ENCODE peak calls at places on chromosomes 1 and 21, in five cellular contexts. D is GM10248, T is ovary, K is fibroblast of mammary gland, F is endothelial cell. V is an unnamed sample.

GRCh38 chr1:178262101-178262500 is 168.2 kb downstream of the RASAL2 start:
- DNase-seq in K (peak), T (no peak), D (no peak), F (no peak), V (no peak)

GRCh38 chr1:168135982-168136708 is 585 bp downstream of the GPR161 start:
- DNase-seq in D (no peak), T (peak), K (peak), F (peak), V (peak)

GRCh38 chr1:207579436-207579799 is 65.5 kb upstream of the CR1L start:
- DNase-seq in K (peak), F (peak), D (peak), T (no peak), V (peak)

GRCh38 chr1:98794196-98794886 is 132.8 kb downstream of the SNX7 start:
- DNase-seq in D (peak), F (peak), T (no peak), K (peak), V (peak)

GRCh38 chr1:116306102-116306501 is 66.9 kb upstream of the ATP1A1 start:
- DNase-seq in F (no peak), K (no peak), D (no peak), T (no peak), V (no peak)

GRCh38 chr1:70134148-70134547 is 71.2 kb downstream of the LRRC40 start:
- DNase-seq in T (no peak), D (no peak), K (no peak), F (no peak), V (no peak)

GRCh38 chr1:11749203-11749689 is 12.7 kb upstream of the C1orf167 start:
- DNase-seq in K (peak), D (peak), T (no peak), F (peak), V (peak)

GRCh38 chr21:42381347-42381984 is 14.4 kb downstream of the TMPRSS3 start:
- DNase-seq in T (no peak), F (peak), K (peak), D (no peak), V (peak)

GRCh38 chr1:14912831-14913230 is 240.7 kb upstream of the TMEM51 start:
- DNase-seq in D (no peak), K (no peak), T (no peak), F (no peak), V (no peak)

GRCh38 chr1:228944991-228945390 is 209.7 kb downstream of the RHOU start:
- DNase-seq in F (no peak), K (peak), T (no peak), D (no peak), V (no peak)

DNA sequence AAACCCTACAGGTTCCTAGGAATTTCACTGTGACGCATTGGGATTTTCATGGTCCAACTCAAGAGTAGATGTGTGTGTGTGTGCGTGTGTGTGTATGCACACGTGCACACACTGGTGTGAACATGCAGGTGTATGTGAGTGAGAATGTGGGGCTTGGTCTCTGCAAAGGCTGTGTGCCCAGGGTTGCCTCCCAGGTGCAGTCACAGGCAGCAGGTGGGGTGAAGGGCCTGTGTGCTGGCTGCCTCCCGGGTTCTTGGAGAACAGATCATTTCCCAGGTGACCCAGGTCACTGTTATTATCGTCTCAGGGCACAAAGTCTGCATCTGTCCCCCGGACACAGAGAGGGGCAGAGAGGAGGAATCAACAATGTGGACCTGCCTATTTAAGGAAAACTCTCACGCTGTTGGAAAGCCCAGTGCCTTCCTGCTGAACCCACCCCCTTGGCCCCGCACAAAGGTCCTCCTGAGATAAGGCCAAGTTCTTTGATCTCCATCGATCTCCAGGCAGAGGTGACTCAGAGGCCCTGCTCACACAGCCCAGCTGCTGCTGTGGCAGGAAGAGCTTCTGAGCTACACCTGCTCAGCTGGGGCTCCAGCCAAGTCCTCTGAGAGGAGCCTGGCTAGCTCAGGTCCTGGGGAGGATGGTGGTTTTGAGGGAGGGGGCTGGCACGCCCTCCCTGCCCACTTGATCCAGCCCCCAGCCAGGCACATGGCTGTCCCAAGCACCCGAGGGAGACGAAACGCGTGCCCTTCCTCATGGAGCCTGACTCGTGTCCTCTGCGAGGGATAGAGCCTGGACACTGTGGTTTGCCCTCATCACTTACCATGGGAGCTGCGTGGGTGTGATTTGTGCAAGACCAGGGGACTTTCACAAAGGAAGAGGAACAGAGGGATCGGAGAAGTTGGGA is 134.0 kb upstream of the ARHGEF16 start:
- DNase-seq in D (no peak), F (no peak), T (no peak), K (peak), V (no peak)
- TF ChIP-seq CTCF in D (no peak), F (peak), T (no peak), K (no peak), V (no peak)

GRCh38 chr1:41118645-41119044 is 97.1 kb upstream of the SLFNL1 start:
- DNase-seq in F (no peak), D (no peak), T (no peak), K (no peak), V (no peak)

GRCh38 chr1:41122148-41122547 is 100.6 kb upstream of the SLFNL1 start:
- DNase-seq in F (no peak), K (no peak), T (no peak), D (no peak), V (no peak)

DNA sequence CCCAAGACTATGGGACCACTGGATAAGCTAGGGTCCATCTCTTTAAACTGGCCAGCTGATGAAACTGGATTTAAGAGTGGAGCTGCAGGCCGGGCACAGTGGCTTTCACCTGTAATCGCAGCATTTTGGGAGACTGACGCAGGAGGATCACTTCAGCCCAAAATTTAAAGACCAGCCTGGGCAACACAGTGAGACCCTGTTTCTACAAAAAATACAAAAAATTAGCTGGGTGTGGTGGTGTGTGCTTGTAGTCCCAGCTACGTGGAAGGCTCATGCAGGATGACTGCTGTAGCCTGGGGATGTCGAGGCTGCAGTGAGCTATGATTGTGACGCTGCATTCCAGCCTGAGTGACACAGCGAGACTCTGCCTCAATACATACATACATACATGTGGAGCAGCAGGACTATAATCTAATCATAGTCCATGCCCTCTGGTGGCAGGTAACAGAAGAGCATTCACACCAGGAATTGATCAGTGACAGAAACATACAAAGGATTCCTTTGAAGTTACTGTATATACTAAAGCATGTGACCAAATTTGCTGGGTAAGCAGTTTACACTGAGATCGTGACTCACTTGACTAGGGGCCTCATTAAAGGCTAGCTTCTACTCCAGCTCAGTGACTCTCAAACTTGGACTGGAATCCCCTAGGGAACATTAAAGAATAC is 101.5 kb upstream of the SLFNL1 start:
- DNase-seq in K (peak), D (peak), T (no peak), F (peak), V (no peak)
- TF ChIP-seq CTCF in K (peak), D (peak), T (no peak), F (peak), V (no peak)

GRCh38 chr1:234500269-234500668 is 21.3 kb upstream of the TARBP1 start:
- DNase-seq in K (peak), F (no peak), D (no peak), T (no peak), V (no peak)
- TF ChIP-seq CTCF in K (no peak), F (no peak), D (no peak), T (no peak), V (no peak)

GRCh38 chr1:79197421-79197820 is 190.9 kb upstream of the ADGRL4 start:
- DNase-seq in F (peak), K (peak), D (no peak), T (no peak), V (no peak)
- TF ChIP-seq CTCF in F (peak), K (peak), D (peak), T (no peak), V (no peak)

DNA sequence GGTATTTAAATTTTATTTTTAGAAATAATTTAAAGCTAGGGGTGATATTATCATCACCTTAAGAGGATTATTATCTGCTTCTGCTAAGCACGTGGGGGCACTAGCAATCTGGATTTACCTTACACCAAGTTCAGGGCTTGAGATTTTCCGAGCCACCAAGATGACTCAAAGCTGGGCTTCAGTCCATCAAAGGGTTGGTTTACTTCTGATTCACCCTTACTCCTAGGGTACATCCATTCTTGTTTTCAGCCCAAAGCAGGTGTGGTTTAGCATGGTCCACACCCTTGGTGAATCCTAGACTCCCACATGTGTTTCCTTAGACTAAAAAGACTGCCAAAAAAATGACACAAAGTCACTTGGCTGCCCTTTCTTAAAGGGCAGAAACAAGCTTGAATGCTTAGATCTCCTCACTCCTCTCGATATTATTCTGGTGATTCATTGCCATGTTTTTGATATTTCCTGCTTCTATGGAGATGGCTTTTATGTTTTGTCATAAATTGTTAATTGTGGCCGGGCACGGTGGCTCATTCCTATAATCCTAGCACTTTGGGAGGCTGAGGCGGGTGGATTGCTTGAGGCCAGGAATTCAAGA is 9.8 kb upstream of the PRSS38 start:
- DNase-seq in F (no peak), D (no peak), K (peak), T (no peak), V (no peak)
- TF ChIP-seq CTCF in F (no peak), D (no peak), K (no peak), T (no peak), V (no peak)

DNA sequence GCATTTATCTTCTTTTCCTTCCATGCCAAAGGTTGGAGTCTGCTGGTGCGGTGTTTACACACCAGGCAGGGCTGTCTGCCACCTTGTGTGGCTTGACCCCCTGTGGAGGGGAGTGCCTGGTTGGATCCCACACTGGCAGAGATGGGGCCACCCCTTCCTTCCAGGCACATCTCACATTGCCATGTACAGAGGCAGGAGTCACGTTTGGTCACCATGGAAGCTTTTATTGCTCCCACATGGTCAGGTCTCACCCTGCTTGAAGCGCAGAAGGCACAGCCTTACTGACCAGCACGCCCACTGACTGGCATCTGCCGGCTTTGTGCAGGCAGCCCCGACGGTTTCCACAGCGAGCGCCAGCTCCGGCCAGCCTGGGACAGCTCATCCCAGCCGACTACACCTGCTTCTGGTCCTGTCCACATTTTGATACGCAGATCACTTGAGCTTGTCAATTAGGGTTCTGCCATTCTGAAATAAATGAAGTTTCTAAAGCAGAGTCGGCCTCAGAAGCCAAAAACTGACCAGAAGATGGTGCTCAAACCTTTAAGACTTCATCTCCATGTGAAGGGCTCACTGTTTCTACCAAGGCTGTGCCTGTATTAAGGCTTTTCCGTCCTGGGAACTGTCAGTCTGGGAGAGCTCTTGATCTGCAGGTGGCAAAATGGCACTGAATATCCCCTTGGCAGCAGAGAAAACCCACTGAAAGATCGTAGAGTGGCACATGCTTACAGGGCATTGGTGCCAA is 35.6 kb upstream of the EPHA8 start:
- DNase-seq in K (peak), D (no peak), F (no peak), T (no peak), V (no peak)
- TF ChIP-seq CTCF in K (no peak), D (no peak), F (no peak), T (no peak), V (no peak)

DNA sequence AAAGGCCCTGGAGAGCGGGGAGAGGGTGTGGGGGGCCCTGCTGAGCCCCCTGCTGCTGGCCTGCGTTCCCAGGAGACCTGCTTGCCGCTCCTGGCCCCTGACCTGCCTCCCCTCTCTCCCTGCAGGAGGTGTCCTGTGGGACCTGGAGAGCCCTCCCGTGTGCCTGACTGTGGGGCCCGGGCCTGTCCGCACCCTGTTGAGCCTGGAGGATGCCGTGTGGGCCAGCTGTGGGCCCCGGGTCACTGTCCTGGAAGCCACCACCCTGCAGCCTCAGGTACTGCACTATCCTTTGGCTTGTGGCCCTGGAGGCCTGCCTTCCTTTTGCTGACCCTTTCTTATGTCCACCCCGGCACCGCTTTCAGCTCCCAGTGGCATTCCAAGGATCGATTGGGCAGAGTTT is 90.8 kb upstream of the ACTL8 start:
- DNase-seq in F (no peak), K (no peak), D (no peak), T (no peak), V (no peak)
- TF ChIP-seq CTCF in F (no peak), K (no peak), D (no peak), T (no peak), V (no peak)

GRCh38 chr1:200540281-200540680 is 80.3 kb downstream of the KIF14 start:
- DNase-seq in F (no peak), K (no peak), D (no peak), T (no peak), V (no peak)

GRCh38 chr1:200530551-200531261 is 89.8 kb downstream of the KIF14 start:
- DNase-seq in F (no peak), T (no peak), K (no peak), D (no peak), V (peak)

DNA sequence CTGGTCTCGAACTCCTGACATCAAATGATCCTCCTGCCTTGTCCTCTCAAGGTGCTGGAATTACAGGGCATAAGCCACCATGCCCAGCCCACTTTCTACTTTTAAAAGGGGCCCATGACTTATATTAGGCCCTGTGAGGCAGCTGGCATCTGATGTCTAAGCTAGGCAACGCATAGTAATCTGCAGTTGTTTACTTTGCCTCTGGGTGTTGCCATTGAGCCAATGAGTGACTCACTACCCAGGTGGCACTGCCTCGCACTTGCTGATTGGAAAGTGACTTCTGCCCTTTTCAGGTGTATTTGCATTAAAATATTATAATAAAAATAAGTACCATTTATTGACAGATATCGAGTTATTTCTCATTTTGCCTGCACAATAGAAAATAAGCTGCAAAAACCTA is 84.9 kb downstream of the KIF14 start:
- DNase-seq in D (peak), T (no peak), F (peak), K (peak), V (no peak)
- TF ChIP-seq CTCF in D (peak), T (no peak), F (no peak), K (no peak), V (no peak)

GRCh38 chr21:36964832-36965719 is 1.4 kb downstream of the HLCS start:
- DNase-seq in K (no peak), T (no peak), D (no peak), F (no peak), V (no peak)

GRCh38 chr21:36965720-36966065 is 776 bp downstream of the HLCS start:
- DNase-seq in K (no peak), T (no peak), F (no peak), D (no peak), V (no peak)

GRCh38 chr21:36964398-36964797 is 2.1 kb downstream of the HLCS start:
- DNase-seq in K (no peak), F (no peak), D (no peak), T (no peak), V (no peak)

GRCh38 chr21:36966846-36967657 is 583 bp upstream of the HLCS start:
- DNase-seq in T (peak), D (no peak), K (peak), F (peak), V (no peak)

DNA sequence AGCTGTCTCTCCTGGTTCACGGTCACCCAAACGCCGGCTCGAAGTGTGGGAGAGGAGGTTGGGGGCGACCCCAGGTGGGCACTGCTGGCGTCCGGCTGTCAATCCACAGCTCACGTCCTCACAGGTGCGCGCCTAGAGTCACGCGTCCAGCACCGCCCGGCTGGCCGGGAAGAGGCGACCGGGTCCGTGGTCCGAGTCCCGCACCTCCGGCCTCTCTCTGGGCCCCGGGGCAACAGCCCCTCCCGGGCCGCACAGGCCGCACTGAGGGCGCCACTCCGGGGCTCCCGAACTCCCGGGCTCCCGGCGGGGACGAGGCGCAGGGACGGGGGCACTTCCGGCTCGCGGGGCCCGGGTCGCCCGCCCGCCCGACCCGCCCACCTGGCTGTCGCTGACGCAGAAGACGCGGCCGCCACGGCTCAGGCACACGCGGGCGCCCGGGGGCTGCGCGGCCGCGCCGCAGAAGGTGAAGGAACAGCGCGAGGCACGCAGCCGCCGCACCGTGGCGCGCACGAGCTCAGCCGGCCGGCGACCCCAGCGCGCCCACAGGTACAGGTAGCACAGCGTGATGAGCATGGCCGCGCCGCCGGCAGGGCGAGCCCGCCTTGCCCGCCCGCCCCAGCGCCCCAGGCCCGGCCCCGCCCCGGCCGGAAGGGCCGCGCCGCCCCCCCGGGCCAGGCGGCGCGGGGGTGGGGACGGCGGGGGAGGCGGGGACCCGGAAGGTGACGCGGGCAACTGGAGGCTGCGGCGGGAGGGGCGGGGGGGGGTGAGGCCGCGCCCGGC is at the start of gene HLCS:
- DNase-seq in K (peak), F (peak), T (peak), D (peak), V (peak)
- TF ChIP-seq CTCF in K (no peak), F (peak), T (no peak), D (peak), V (peak)